ENCODE peak calls at places on chromosomes 5 and 9, in six cellular contexts. V is HCT116, H is endothelial cell of umbilical vein, C is GM23248, Q is H1, R is PC-3. A is an unnamed sample.
A peak's percentile ranks its signal among the peaks of the same experiment; 100 is the strongest.

GRCh38 chr5:137989419-137989818 is 43.5 kb downstream of the FAM13B start:
- DNase-seq in V (no peak), H (no peak), C (no peak), Q (no peak), R (no peak), A (no peak)

GRCh38 chr5:61052870-61053269 is 107.9 kb downstream of the NDUFAF2 start:
- DNase-seq in V (peak; percentile 93), H (peak; percentile 5), C (peak; percentile 86), Q (no peak), R (peak; percentile 92), A (no peak)

GRCh38 chr5:87116821-87117512 is 150.7 kb upstream of the RASA1 start:
- DNase-seq in V (no peak), H (no peak), C (peak; percentile 38), Q (no peak), R (peak; percentile 26), A (no peak)

GRCh38 chr9:14168381-14168780 is 145.6 kb downstream of the NFIB start:
- DNase-seq in V (no peak), H (no peak), C (no peak), Q (no peak), R (no peak), A (no peak)

GRCh38 chr9:32992596-32993238 is 8.7 kb downstream of the APTX start:
- DNase-seq in V (no peak), H (no peak), C (peak; percentile 11), Q (no peak), R (no peak), A (no peak)

GRCh38 chr5:13510616-13511015 is 433.9 kb downstream of the DNAH5 start:
- DNase-seq in V (no peak), H (no peak), C (no peak), Q (no peak), R (peak; percentile 92), A (no peak)

GRCh38 chr5:24691073-24691472 is 46.3 kb upstream of the CDH10 start:
- DNase-seq in V (no peak), H (no peak), C (no peak), Q (no peak), R (no peak), A (no peak)

GRCh38 chr5:2797160-2797559 is 45.7 kb upstream of the IRX2 start:
- DNase-seq in V (no peak), H (no peak), C (no peak), Q (no peak), R (no peak), A (no peak)

GRCh38 chr9:708182-708555 is 133.3 kb upstream of the DMRT1 start:
- DNase-seq in V (no peak), H (no peak), C (peak; percentile 54), Q (no peak), R (no peak), A (no peak)

GRCh38 chr9:115264333-115264732 is 146.4 kb upstream of the TNC start:
- DNase-seq in V (no peak), H (no peak), C (peak; percentile 60), Q (no peak), R (no peak), A (no peak)

GRCh38 chr9:89166871-89167270 is 11.7 kb downstream of the SHC3 start:
- DNase-seq in V (no peak), H (no peak), C (no peak), Q (no peak), R (no peak), A (no peak)

GRCh38 chr5:402615-403359 is 40.2 kb upstream of the EXOC3 start:
- DNase-seq in V (no peak), H (no peak), C (no peak), Q (no peak), R (peak; percentile 43), A (no peak)

GRCh38 chr5:127088226-127088625 is 14.9 kb upstream of the C5orf63 start:
- DNase-seq in V (no peak), H (no peak), C (peak; percentile 97), Q (no peak), R (peak; percentile 71), A (no peak)

GRCh38 chr5:68669864-68670263 is 423.9 kb upstream of the SLC30A5 start:
- DNase-seq in V (no peak), H (no peak), C (no peak), Q (no peak), R (no peak), A (no peak)

GRCh38 chr5:87115839-87116364 is 151.8 kb upstream of the RASA1 start:
- DNase-seq in V (no peak), H (no peak), C (no peak), Q (no peak), R (no peak), A (no peak)

GRCh38 chr9:98760231-98760630 is 36.1 kb downstream of the ANKS6 start:
- DNase-seq in V (no peak), H (no peak), C (no peak), Q (no peak), R (no peak), A (no peak)

GRCh38 chr5:124705577-124705976 is 40.9 kb downstream of the ZNF608 start:
- DNase-seq in V (no peak), H (no peak), C (no peak), Q (no peak), R (no peak), A (no peak)

GRCh38 chr9:97714435-97714834 is 17.3 kb upstream of the XPA start:
- DNase-seq in V (no peak), H (no peak), C (peak; percentile 75), Q (no peak), R (peak; percentile 86), A (no peak)

GRCh38 chr9:71761938-71762353 is 6.4 kb downstream of the CEMIP2 start:
- DNase-seq in V (no peak), H (no peak), C (no peak), Q (no peak), R (peak; percentile 10), A (no peak)

GRCh38 chr9:71758277-71758676 is 10.0 kb downstream of the CEMIP2 start:
- DNase-seq in V (no peak), H (no peak), C (no peak), Q (no peak), R (peak; percentile 67), A (no peak)

GRCh38 chr9:71758785-71759184 is 9.5 kb downstream of the CEMIP2 start:
- DNase-seq in V (peak; percentile 54), H (peak; percentile 82), C (no peak), Q (no peak), R (peak; percentile 83), A (no peak)

GRCh38 chr9:71762900-71763653 is 5.2 kb downstream of the CEMIP2 start:
- DNase-seq in V (no peak), H (peak; percentile 73), C (peak; percentile 83), Q (no peak), R (peak; percentile 74), A (no peak)

DNA sequence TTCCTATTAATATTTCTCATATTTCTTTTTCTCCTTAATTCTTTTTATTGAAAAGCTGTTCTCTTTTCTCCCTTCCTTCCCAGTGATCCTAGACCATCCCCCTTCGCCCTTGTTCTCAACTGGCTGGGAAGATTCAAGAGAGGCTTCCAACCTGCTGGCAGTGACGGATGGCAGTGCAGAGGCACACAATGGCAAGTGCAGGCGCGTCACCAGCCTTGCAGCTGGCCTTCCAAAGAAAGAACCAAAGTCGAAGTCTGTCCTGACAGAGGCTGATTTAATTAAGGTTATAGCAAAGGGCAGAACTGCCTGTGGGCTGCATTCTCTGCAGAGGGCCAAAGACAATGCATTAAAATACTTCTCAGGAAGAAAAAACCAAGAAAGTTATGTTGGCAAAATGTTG is 7.4 kb downstream of the CEMIP2 start:
- DNase-seq in V (no peak), H (no peak), C (no peak), Q (no peak), R (no peak), A (no peak)
- H3K4me1 ChIP-seq in V (peaks cover 48% of the 10 kb centered on the region), H (peaks cover 38% of the 10 kb centered on the region), C (peaks cover 51% of the 10 kb centered on the region), Q (peaks cover 45% of the 10 kb centered on the region), R (peaks cover 65% of the 10 kb centered on the region), A (peaks cover 28% of the 10 kb centered on the region)

GRCh38 chr5:33369470-33370134 is 71.2 kb upstream of the TARS1 start:
- DNase-seq in V (no peak), H (peak; percentile 92), C (peak; percentile 64), Q (no peak), R (no peak), A (no peak)
- H2AFZ ChIP-seq in V (no peak overlapping the region), H (no peak overlapping the region), C (peak overlapping the region; percentile 20), Q (no peak overlapping the region), R (no peak overlapping the region), A (no peak overlapping the region)

DNA sequence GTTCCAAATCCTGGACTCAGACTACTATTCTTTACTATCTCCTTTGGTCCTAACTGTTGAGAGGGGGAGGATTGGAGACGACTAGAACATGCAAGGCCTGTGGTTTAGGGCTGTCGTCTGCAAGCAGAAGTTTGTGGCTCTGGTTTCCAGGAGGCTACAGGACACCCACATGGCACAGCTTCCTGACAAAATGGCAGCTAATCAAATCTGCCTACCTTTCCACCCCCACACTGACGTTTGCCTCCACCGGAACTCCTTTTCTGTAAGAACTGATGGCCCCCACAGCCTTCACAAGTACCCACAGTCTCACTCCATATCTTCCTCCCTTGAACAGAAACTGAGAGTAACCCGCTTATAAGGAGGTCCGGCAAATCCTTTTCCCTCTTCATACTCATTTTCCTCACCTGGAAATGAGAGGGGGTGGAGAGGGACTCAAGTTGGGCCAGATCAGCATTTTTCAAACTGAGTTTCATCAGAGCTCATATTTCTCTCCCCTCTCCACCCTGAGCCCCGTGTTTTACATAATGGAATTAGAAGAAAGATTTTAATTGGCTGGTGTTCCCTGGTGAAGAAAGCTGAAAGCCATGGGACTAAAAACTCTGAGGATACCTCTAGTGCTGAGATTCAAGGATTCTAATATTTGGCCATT is 5.2 kb downstream of the SLC31A2 start:
- DNase-seq in V (no peak), H (no peak), C (no peak), Q (no peak), R (no peak), A (no peak)
- H3K4me1 ChIP-seq in V (peaks cover 8% of the 10 kb centered on the region), H (no peaks in the 10 kb centered on the region), C (peaks cover 21% of the 10 kb centered on the region), Q (peaks cover 3% of the 10 kb centered on the region), R (peaks cover 11% of the 10 kb centered on the region), A (no peaks in the 10 kb centered on the region)

GRCh38 chr5:97986069-97986468 is 787.4 kb upstream of the RGMB start:
- DNase-seq in V (peak; percentile 16), H (peak; percentile 9), C (peak; percentile 88), Q (peak; percentile 7), R (peak; percentile 85), A (no peak)
- H2AFZ ChIP-seq in V (no peak overlapping the region), H (no peak overlapping the region), C (peak overlapping the region; percentile 57), Q (no peak overlapping the region), R (peak overlapping the region; percentile 37), A (no peak overlapping the region)

GRCh38 chr9:113594484-113595299 is 131.2 kb downstream of the RGS3 start:
- DNase-seq in V (no peak), H (no peak), C (peak; percentile 73), Q (no peak), R (no peak), A (no peak)
- H3K4me1 ChIP-seq in V (peaks cover 9% of the 10 kb centered on the region), H (peaks cover 71% of the 10 kb centered on the region), C (peaks cover 35% of the 10 kb centered on the region), Q (peaks cover 17% of the 10 kb centered on the region), R (no peaks in the 10 kb centered on the region), A (peaks cover 33% of the 10 kb centered on the region)

DNA sequence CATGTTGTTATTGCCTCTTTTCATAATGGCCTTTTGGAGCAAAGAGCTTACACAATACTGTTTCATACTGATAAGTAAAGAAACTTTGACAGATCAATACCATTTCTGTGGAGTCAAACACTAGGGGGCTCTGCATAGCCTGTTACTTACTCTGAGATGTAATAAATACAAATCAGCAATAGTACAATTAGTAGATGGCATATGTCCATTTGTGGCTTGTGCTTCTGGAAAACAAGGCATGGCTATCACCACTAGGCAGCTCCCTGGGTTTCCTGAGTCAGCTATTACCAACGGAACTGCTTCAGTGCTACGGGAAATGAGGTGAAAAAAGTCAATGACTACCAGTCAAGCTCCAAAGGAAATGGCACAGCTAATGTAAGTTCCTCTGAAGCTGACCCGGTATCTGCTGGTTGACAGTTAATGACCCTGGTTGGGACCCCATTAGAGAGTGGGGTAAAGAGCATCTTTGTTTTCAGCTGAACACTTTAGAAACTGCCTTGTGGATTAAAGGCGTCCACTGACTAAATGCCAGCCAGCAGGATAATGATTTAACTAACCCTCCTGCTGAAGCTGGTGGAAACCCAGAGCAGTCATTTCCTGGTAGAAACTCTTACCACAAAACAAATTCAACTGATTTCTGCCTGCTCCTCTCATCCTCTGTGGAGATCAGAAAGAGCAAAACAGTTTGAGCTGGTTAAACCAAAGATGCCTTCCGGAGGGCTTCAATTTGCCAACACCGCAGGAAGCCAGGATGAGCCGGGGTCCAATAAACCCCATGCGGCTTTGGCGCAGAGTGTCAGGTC is 69.0 kb upstream of the FAM169A start:
- DNase-seq in V (peak; percentile 38), H (peak; percentile 95), C (peak; percentile 66), Q (no peak), R (peak; percentile 55), A (no peak)
- H2AFZ ChIP-seq in V (peak overlapping the region; percentile 39), H (peak overlapping the region; percentile 32), C (peak overlapping the region; percentile 73), Q (peak overlapping the region; percentile 74), R (no peak overlapping the region), A (no peak overlapping the region)

A was measured in neuronal stem cell.